ENCODE peak calls at places on chromosomes 7 and 10, in eight cellular contexts. P, E, F, C, N, K, R and S are unnamed samples.

GRCh38 chr7:11753441-11753840 is 78.6 kb downstream of the THSD7A start:
- DNase-seq in P (no peak), E (no peak), F (no peak), C (no peak), N (peak), K (no peak), R (no peak), S (no peak)

GRCh38 chr7:47427046-47427643 is 154.8 kb downstream of the TNS3 start:
- DNase-seq in P (no peak), E (no peak), F (no peak), C (no peak), N (no peak), K (no peak), R (no peak), S (no peak)

GRCh38 chr10:12629767-12630165 is 280.4 kb downstream of the CAMK1D start:
- DNase-seq in P (no peak), E (no peak), F (no peak), C (no peak), N (no peak), K (no peak), R (no peak), S (no peak)

GRCh38 chr7:31114593-31115343 is 62.7 kb downstream of the ADCYAP1R1 start:
- DNase-seq in P (no peak), E (no peak), F (no peak), C (no peak), N (no peak), K (peak), R (no peak), S (no peak)

GRCh38 chr10:90929179-90929578 is 8.3 kb upstream of the ANKRD1 start:
- DNase-seq in P (no peak), E (no peak), F (no peak), C (no peak), N (no peak), K (peak), R (no peak), S (no peak)

GRCh38 chr10:110511734-110512449 is 14.2 kb downstream of the DUSP5 start:
- DNase-seq in P (no peak), E (no peak), F (peak), C (no peak), N (no peak), K (no peak), R (no peak), S (no peak)

GRCh38 chr7:85150624-85151023 is 36.2 kb downstream of the SEMA3D start:
- DNase-seq in P (no peak), E (no peak), F (no peak), C (no peak), N (no peak), K (no peak), R (no peak), S (no peak)

GRCh38 chr10:122057841-122058240 is 68.9 kb downstream of the TACC2 start:
- DNase-seq in P (no peak), E (no peak), F (no peak), C (no peak), N (no peak), K (no peak), R (no peak), S (no peak)

GRCh38 chr10:125003901-125004467 is 62.1 kb downstream of the ZRANB1 start:
- DNase-seq in P (no peak), E (no peak), F (no peak), C (no peak), N (no peak), K (no peak), R (no peak), S (no peak)

GRCh38 chr10:64430690-64431323 is 909.6 kb downstream of the REEP3 start:
- DNase-seq in P (no peak), E (no peak), F (no peak), C (no peak), N (no peak), K (peak), R (peak), S (no peak)